ENCODE peak calls at places on chromosomes 16 and 17, in ten cellular contexts. K is cardiac muscle cell, O is neural progenitor cell, I is ovary, G is Peyer's patch, R is kidney, M is breast epithelium, C is thoracic aorta, D is fibroblast of lung, S is stomach. N is an unnamed sample.

GRCh38 chr17:28574536-28574935 is 2.2 kb downstream of the ALDOC start:
- DNase-seq in S (no peak), O (no peak), R (no peak), C (no peak), M (no peak), D (no peak), G (no peak), I (no peak), K (no peak), N (no peak)

GRCh38 chr17:49958723-49959122 is 10.3 kb upstream of the DLX4 start:
- DNase-seq in I (no peak), O (no peak), S (no peak), K (no peak), R (no peak), D (no peak), M (no peak), G (no peak), C (no peak), N (no peak)

GRCh38 chr16:3113765-3114479 is 1.5 kb downstream of the ZNF205 start:
- DNase-seq in R (no peak), D (no peak), C (no peak), O (no peak), M (no peak), G (no peak), S (no peak), K (no peak), I (no peak), N (no peak)

GRCh38 chr17:49224198-49224996 is 6.2 kb downstream of the PHOSPHO1 start:
- DNase-seq in R (peak; percentile 84), D (no peak), C (no peak), M (no peak), S (peak; percentile 46), G (peak; percentile 74), K (no peak), I (no peak), O (peak; percentile 53), N (peak; percentile 94)

GRCh38 chr16:23113185-23113584 is 36.1 kb downstream of the USP31 start:
- DNase-seq in G (no peak), C (no peak), S (no peak), I (no peak), K (no peak), D (no peak), O (no peak), M (no peak), R (no peak), N (no peak)

GRCh38 chr16:66904846-66905632 is 13.6 kb downstream of the CDH16 start:
- DNase-seq in I (peak; percentile 60), M (no peak), K (no peak), C (no peak), D (peak; percentile 35), G (no peak), S (peak; percentile 37), O (no peak), R (peak; percentile 57), N (peak; percentile 51)

GRCh38 chr17:300881-301280 is 51.7 kb downstream of the RPH3AL start:
- DNase-seq in I (peak; percentile 15), S (no peak), M (no peak), G (no peak), K (no peak), D (no peak), C (no peak), R (peak; percentile 67), O (no peak), N (peak; percentile 48)

GRCh38 chr16:55911616-55912015 is 36.4 kb upstream of the CES5A start:
- DNase-seq in D (no peak), G (no peak), M (no peak), C (no peak), S (no peak), R (no peak), K (no peak), I (no peak), O (no peak), N (no peak)

GRCh38 chr16:74743668-74744299 is 30.8 kb downstream of the FA2H start:
- DNase-seq in I (no peak), G (peak; percentile 20), C (no peak), R (peak; percentile 93), D (peak; percentile 59), M (no peak), O (no peak), K (peak; percentile 20), S (peak; percentile 97), N (peak; percentile 36)

GRCh38 chr17:44315760-44316731 is 7.6 kb downstream of the RUNDC3A start:
- DNase-seq in R (no peak), D (no peak), O (peak; percentile 92), S (no peak), I (no peak), G (no peak), M (no peak), C (no peak), K (no peak), N (no peak)

GRCh38 chr16:69747115-69747514 is 7.6 kb downstream of the NOB1 start:
- DNase-seq in D (no peak), I (no peak), C (no peak), G (no peak), R (no peak), O (no peak), M (no peak), K (no peak), S (no peak), N (no peak)

GRCh38 chr16:15785386-15786059 is 71.3 kb downstream of the MYH11 start:
- DNase-seq in O (no peak), C (no peak), D (no peak), R (peak; percentile 73), G (no peak), K (no peak), I (no peak), S (no peak), M (no peak), N (no peak)

GRCh38 chr16:12509121-12509520 is 294.6 kb downstream of the CPPED1 start:
- DNase-seq in G (no peak), C (no peak), I (no peak), R (no peak), D (no peak), K (no peak), O (no peak), S (no peak), M (no peak), N (no peak)

GRCh38 chr17:42310281-42311156 is 22.2 kb downstream of the STAT5A start:
- DNase-seq in C (no peak), I (no peak), M (no peak), G (no peak), R (no peak), S (no peak), O (peak; percentile 31), K (no peak), D (no peak), N (no peak)

GRCh38 chr16:87538594-87538993 is 45.8 kb upstream of the ZCCHC14 start:
- DNase-seq in K (peak; percentile 26), G (no peak), S (no peak), C (no peak), I (no peak), R (no peak), M (no peak), O (no peak), D (no peak), N (no peak)
- TF ChIP-seq CTCF in K (no peak), G (no peak), S (no peak), C (no peak), I (no peak), R (no peak), M (no peak), O (no peak), D (no peak), N (no peak)

DNA sequence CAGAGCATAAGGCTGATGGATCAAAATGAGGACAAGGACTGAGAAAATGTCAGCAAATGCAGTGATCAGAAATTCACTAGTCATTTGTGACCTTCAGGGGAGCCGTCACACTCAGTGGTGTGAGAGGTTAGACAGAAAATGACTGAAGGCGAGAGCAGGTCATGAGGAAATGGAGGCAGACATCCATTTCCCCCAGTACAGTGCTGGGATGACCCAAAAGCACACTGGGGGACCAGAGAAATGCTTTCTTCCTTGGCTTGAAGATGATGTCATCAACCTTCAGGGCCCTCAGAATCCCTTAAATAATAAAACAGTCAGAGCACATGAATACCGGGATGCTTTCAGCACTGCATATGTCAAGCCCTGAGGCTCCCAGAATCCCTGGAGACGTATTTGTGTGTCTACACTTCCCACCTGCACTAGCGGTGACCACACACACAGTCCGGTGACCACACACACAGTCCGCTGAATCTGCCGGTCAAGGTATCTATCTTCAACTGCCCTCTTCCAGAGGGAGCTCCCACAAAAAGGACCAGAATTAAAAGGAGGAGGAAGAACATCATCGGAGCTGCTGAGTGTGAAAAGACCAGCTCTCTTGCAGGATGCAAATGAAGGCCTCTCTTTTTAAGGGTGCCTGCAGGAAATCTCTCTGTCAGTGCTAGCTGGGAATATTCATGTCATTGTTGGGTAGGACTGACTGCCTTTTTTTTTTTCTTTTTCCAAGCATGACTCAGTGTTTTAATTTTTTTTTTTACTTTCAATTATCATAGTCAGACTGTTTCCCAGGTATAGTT is 8.2 kb downstream of the UBE2O start:
- DNase-seq in S (no peak), R (no peak), G (no peak), M (no peak), O (no peak), D (no peak), I (no peak), K (no peak), C (no peak), N (no peak)
- H3K4me1 ChIP-seq in S (peaks cover 22% of the 10 kb centered on the region), R (peaks cover 10% of the 10 kb centered on the region), G (no peaks in the 10 kb centered on the region), M (no peaks in the 10 kb centered on the region), O (peaks cover 27% of the 10 kb centered on the region), D (peaks cover 32% of the 10 kb centered on the region), I (peaks cover 1% of the 10 kb centered on the region), K (peaks cover 63% of the 10 kb centered on the region), C (peaks cover 11% of the 10 kb centered on the region), N (peaks cover 5% of the 10 kb centered on the region)

DNA sequence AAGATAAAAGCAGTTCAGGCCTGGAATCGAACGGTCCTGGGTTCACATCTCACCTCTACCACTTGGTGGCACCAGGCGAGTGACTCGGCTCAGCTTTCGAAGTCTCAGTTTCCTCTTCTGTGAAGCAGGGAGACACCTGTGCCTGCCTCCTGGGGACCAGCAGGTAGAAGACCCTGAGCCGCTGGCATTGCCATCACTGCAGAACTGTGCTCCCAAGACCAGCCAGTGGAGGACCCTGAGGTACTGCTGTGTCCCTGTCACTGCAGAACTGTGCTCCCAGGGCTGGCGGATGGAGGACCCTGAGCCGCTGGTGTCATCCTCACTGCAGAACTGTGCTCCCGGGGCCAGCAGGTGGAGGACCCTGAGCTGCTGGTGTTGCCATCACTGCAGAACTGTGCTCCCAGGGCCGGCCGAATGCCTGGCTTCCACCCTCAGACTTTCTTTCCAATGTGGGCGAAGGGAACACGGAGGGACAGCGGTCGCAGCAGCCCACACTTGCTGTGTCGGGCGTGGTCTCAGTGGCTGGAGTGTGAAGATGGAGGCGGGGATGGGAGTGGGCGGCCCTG is 8.7 kb upstream of the SLC7A5 start:
- DNase-seq in D (no peak), K (no peak), R (no peak), I (no peak), O (no peak), C (no peak), S (no peak), G (no peak), M (no peak), N (no peak)
- TF ChIP-seq CTCF in D (peak; percentile 24), K (peak; percentile 6), R (peak; percentile 8), I (no peak), O (peak; percentile 34), C (no peak), S (no peak), G (peak; percentile 35), M (no peak), N (no peak)

DNA sequence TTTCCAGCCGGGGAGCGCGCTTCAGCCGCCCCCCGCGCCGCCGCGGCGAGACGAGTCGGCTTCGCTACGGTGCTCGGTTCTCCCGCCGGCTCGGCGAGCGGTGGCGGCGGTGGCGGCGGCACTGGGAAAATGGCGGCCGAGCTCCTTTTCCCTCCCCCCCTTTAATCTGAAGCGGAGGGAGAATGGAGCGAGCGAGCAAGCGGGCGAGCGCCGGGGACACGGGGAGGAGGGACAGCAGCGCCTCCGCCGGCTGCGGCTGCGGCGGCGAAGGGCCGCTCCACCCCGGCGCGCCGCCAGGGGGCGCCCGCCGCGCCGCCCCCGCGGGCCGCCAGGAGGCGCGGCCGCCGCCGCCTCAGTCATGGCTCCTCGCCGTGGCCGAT is at the start of gene KANSL1:
- DNase-seq in G (peak; percentile 80), S (peak; percentile 85), D (peak; percentile 94), I (peak; percentile 89), K (peak; percentile 97), R (peak; percentile 98), O (peak; percentile 99), C (peak; percentile 41), M (peak; percentile 85), N (peak; percentile 99)
- H3K4me1 ChIP-seq in G (no peaks in the 10 kb centered on the region), S (peaks cover 31% of the 10 kb centered on the region), D (peaks cover 11% of the 10 kb centered on the region), I (peaks cover 18% of the 10 kb centered on the region), K (peaks cover 33% of the 10 kb centered on the region), R (peaks cover 17% of the 10 kb centered on the region), O (peaks cover 32% of the 10 kb centered on the region), C (peaks cover 52% of the 10 kb centered on the region), M (peaks cover 9% of the 10 kb centered on the region), N (peaks cover 75% of the 10 kb centered on the region)

N was measured in spleen.